ENCODE peak calls at places on chromosome 10, in seven cellular contexts. One of them, this sample, is unnamed.
A peak's percentile ranks its signal among the peaks of the same experiment; 100 is the strongest.

GRCh38 chr10:84336406-84336805 is 8.0 kb downstream of the CCSER2 start:
- DNase-seq in IMR-90: no peak
- DNase-seq in mesendoderm: peak; percentile 87
- DNase-seq in H9: no peak
- DNase-seq in H1: no peak
- DNase-seq in mesenchymal stem cell: no peak
- DNase-seq in neuronal stem cell: no peak
- DNase-seq in this sample: peak; percentile 51

GRCh38 chr10:132461683-132462231 is 64.8 kb downstream of the PWWP2B start:
- DNase-seq in mesenchymal stem cell: no peak
- DNase-seq in H1: no peak
- DNase-seq in H9: no peak
- DNase-seq in mesendoderm: no peak
- DNase-seq in neuronal stem cell: no peak
- DNase-seq in IMR-90: no peak
- DNase-seq in this sample: no peak

GRCh38 chr10:102476466-102477141 is 25.3 kb upstream of the C10orf95 start:
- DNase-seq in H9: no peak
- DNase-seq in IMR-90: no peak
- DNase-seq in neuronal stem cell: no peak
- DNase-seq in mesenchymal stem cell: peak; percentile 35
- DNase-seq in H1: no peak
- DNase-seq in mesendoderm: no peak
- DNase-seq in this sample: no peak

GRCh38 chr10:5396545-5396944 is 8.1 kb downstream of the TUBAL3 start:
- DNase-seq in IMR-90: no peak
- DNase-seq in mesendoderm: no peak
- DNase-seq in H9: no peak
- DNase-seq in H1: no peak
- DNase-seq in neuronal stem cell: no peak
- DNase-seq in mesenchymal stem cell: no peak
- DNase-seq in this sample: no peak

GRCh38 chr10:104574470-104575213 is 66.4 kb upstream of the SORCS3 start:
- DNase-seq in mesenchymal stem cell: no peak
- DNase-seq in neuronal stem cell: no peak
- DNase-seq in mesendoderm: no peak
- DNase-seq in H9: no peak
- DNase-seq in IMR-90: no peak
- DNase-seq in H1: no peak
- DNase-seq in this sample: no peak

GRCh38 chr10:21498416-21498815 is 27.1 kb downstream of the SKIDA1 start:
- DNase-seq in mesenchymal stem cell: no peak
- DNase-seq in neuronal stem cell: no peak
- DNase-seq in H1: no peak
- DNase-seq in mesendoderm: no peak
- DNase-seq in IMR-90: no peak
- DNase-seq in H9: no peak
- DNase-seq in this sample: no peak

GRCh38 chr10:96645191-96645721 is 58.4 kb upstream of the TM9SF3 start:
- DNase-seq in IMR-90: peak; percentile 15
- DNase-seq in mesenchymal stem cell: no peak
- DNase-seq in mesendoderm: no peak
- DNase-seq in neuronal stem cell: no peak
- DNase-seq in H9: no peak
- DNase-seq in H1: no peak
- DNase-seq in this sample: peak; percentile 25

GRCh38 chr10:44339218-44339617 is 45.7 kb downstream of the CXCL12 start:
- DNase-seq in H1: no peak
- DNase-seq in H9: no peak
- DNase-seq in mesendoderm: peak; percentile 53
- DNase-seq in IMR-90: peak; percentile 23
- DNase-seq in neuronal stem cell: no peak
- DNase-seq in mesenchymal stem cell: no peak
- DNase-seq in this sample: peak; percentile 49

GRCh38 chr10:86659161-86659691 is 4.9 kb downstream of the OPN4 start:
- DNase-seq in mesenchymal stem cell: no peak
- DNase-seq in mesendoderm: no peak
- DNase-seq in IMR-90: no peak
- DNase-seq in H9: no peak
- DNase-seq in neuronal stem cell: no peak
- DNase-seq in H1: no peak
- DNase-seq in this sample: no peak

GRCh38 chr10:42753126-42753506 is 29.5 kb upstream of the BMS1 start:
- DNase-seq in mesendoderm: peak; percentile 90
- DNase-seq in IMR-90: peak; percentile 55
- DNase-seq in H9: peak; percentile 92
- DNase-seq in H1: peak; percentile 96
- DNase-seq in neuronal stem cell: peak; percentile 67
- DNase-seq in mesenchymal stem cell: peak; percentile 78
- DNase-seq in this sample: peak; percentile 77

GRCh38 chr10:50552771-50553535 is 70.8 kb downstream of the SGMS1 start:
- DNase-seq in IMR-90: peak; percentile 36
- DNase-seq in neuronal stem cell: no peak
- DNase-seq in H9: no peak
- DNase-seq in mesendoderm: peak; percentile 71
- DNase-seq in H1: no peak
- DNase-seq in mesenchymal stem cell: peak; percentile 28
- DNase-seq in this sample: no peak

GRCh38 chr10:99329891-99330674 is 927 bp downstream of the CNNM1 start:
- DNase-seq in H9: peak; percentile 51
- DNase-seq in neuronal stem cell: peak; percentile 11
- DNase-seq in IMR-90: peak; percentile 4
- DNase-seq in mesenchymal stem cell: peak; percentile 43
- DNase-seq in mesendoderm: peak; percentile 39
- DNase-seq in H1: peak; percentile 71
- DNase-seq in this sample: no peak

GRCh38 chr10:11407939-11408338 is 203.5 kb downstream of the USP6NL start:
- DNase-seq in mesendoderm: no peak
- DNase-seq in IMR-90: no peak
- DNase-seq in H1: no peak
- DNase-seq in mesenchymal stem cell: no peak
- DNase-seq in neuronal stem cell: no peak
- DNase-seq in H9: no peak
- DNase-seq in this sample: no peak

GRCh38 chr10:31864834-31865518 is 63.7 kb downstream of the ARHGAP12 start:
- DNase-seq in neuronal stem cell: no peak
- DNase-seq in mesenchymal stem cell: peak; percentile 75
- DNase-seq in H9: no peak
- DNase-seq in IMR-90: peak; percentile 54
- DNase-seq in mesendoderm: peak; percentile 78
- DNase-seq in H1: no peak
- DNase-seq in this sample: no peak

GRCh38 chr10:27742926-27743735 is 2.5 kb downstream of the MKX start:
- DNase-seq in mesenchymal stem cell: peak; percentile 35
- DNase-seq in neuronal stem cell: no peak
- DNase-seq in H9: peak; percentile 74
- DNase-seq in H1: peak; percentile 82
- DNase-seq in IMR-90: no peak
- DNase-seq in mesendoderm: peak; percentile 63
- DNase-seq in this sample: peak; percentile 7

GRCh38 chr10:128963246-128964099 is 503.6 kb upstream of the MGMT start:
- DNase-seq in IMR-90: no peak
- DNase-seq in H9: no peak
- DNase-seq in mesenchymal stem cell: no peak
- DNase-seq in neuronal stem cell: no peak
- DNase-seq in H1: no peak
- DNase-seq in mesendoderm: no peak
- DNase-seq in this sample: no peak
- H3K18ac ChIP-seq in IMR-90: no peak overlapping the region
- H3K18ac ChIP-seq in H9: no peak overlapping the region
- H3K18ac ChIP-seq in mesenchymal stem cell: no peak overlapping the region
- H3K18ac ChIP-seq in neuronal stem cell: no peak overlapping the region
- H3K18ac ChIP-seq in H1: no peak overlapping the region
- H3K18ac ChIP-seq in mesendoderm: no peak overlapping the region
- H3K18ac ChIP-seq in this sample: no peak overlapping the region

DNA sequence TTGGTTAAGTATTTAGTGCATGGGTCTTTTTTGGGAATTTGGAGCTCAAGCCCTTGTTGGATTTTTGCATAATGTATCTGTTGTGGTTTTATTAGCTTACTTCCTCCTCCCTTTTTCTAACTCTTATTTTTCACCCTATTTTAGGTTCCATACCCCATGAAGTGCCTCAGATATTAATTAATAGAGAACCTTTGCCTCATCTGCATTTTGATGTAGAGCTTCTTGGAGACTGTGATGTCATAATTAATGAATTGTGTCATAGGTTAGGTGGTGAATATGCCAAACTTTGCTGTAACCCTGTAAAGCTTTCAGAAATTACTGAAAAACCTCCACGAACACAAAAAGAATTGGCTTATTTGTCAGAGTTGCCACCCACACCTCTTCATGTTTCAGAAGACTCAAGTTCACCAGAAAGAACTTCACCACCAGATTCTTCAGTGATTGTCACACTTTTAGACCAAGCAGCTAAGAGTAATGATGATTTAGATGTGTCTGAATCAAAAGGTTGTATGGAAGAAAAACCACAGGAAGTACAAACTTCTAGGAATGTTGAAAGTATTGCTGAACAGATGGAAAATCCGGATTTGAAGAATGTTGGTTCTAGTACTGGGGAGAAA is 28.0 kb downstream of the SIRT1 start:
- DNase-seq in neuronal stem cell: no peak
- DNase-seq in mesenchymal stem cell: peak; percentile 21
- DNase-seq in IMR-90: peak; percentile 25
- DNase-seq in H9: no peak
- DNase-seq in mesendoderm: no peak
- DNase-seq in H1: no peak
- DNase-seq in this sample: peak; percentile 42
- H2BK5ac ChIP-seq in neuronal stem cell: no peak overlapping the region
- H2BK5ac ChIP-seq in mesenchymal stem cell: no peak overlapping the region
- H2BK5ac ChIP-seq in IMR-90: no peak overlapping the region
- H2BK5ac ChIP-seq in H9: no peak overlapping the region
- H2BK5ac ChIP-seq in mesendoderm: no peak overlapping the region
- H2BK5ac ChIP-seq in H1: no peak overlapping the region
- H2BK5ac ChIP-seq in this sample: no peak overlapping the region

DNA sequence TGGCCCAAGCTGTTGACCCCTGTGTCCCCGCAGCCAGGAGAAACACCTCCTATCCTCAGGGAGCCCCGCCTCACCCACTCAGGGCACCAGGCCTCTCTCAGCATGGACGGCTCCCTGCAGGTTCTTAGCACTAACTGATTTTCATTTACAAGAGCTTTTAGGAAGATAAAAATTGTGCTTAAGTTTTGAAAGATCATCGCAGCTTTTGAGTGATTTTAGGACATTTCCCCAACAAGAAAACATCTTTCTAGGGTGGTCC is 22.1 kb downstream of the EBF3 start:
- DNase-seq in IMR-90: no peak
- DNase-seq in H9: no peak
- DNase-seq in H1: no peak
- DNase-seq in mesendoderm: no peak
- DNase-seq in mesenchymal stem cell: no peak
- DNase-seq in neuronal stem cell: no peak
- DNase-seq in this sample: no peak
- H2BK120ac ChIP-seq in IMR-90: no peak overlapping the region
- H2BK120ac ChIP-seq in H9: no peak overlapping the region
- H2BK120ac ChIP-seq in H1: no peak overlapping the region
- H2BK120ac ChIP-seq in mesendoderm: no peak overlapping the region
- H2BK120ac ChIP-seq in mesenchymal stem cell: no peak overlapping the region
- H2BK120ac ChIP-seq in neuronal stem cell: no peak overlapping the region
- H2BK120ac ChIP-seq in this sample: no peak overlapping the region

GRCh38 chr10:6759961-6760360 is 179.9 kb upstream of the PRKCQ start:
- DNase-seq in neuronal stem cell: no peak
- DNase-seq in H1: no peak
- DNase-seq in H9: no peak
- DNase-seq in mesendoderm: no peak
- DNase-seq in mesenchymal stem cell: no peak
- DNase-seq in IMR-90: no peak
- DNase-seq in this sample: no peak
- H3K18ac ChIP-seq in neuronal stem cell: no peak overlapping the region
- H3K18ac ChIP-seq in H1: no peak overlapping the region
- H3K18ac ChIP-seq in H9: no peak overlapping the region
- H3K18ac ChIP-seq in mesendoderm: no peak overlapping the region
- H3K18ac ChIP-seq in mesenchymal stem cell: no peak overlapping the region
- H3K18ac ChIP-seq in IMR-90: no peak overlapping the region
- H3K18ac ChIP-seq in this sample: no peak overlapping the region

DNA sequence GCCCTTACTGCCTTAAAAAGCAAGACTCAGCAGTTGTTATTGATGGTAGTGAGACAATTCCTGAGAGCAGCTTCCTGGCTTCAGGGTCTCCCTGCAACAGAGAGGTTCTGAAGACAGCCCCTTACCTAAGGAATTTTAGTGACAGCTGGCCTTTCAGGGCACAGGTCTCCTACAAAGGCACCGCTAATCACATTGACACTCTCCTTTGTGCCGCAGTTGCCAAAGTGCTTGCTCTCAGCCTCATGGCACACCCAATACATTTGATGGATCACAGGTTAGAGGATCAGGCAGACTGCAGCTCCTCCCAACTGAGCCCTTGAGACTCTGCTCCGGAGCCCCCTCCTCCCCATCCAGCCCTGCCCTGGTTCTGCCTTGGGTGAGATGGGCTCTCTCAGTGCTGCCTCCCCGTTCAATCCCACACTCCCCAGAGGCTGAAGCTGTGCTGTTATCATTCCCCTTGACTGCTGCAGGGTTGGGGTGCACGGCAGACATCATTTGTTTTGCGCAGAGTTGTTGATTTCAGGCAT is 198.2 kb downstream of the EMX2 start:
- DNase-seq in IMR-90: no peak
- DNase-seq in neuronal stem cell: peak; percentile 39
- DNase-seq in H1: no peak
- DNase-seq in mesenchymal stem cell: no peak
- DNase-seq in H9: no peak
- DNase-seq in mesendoderm: no peak
- DNase-seq in this sample: no peak
- H2BK5ac ChIP-seq in IMR-90: no peak overlapping the region
- H2BK5ac ChIP-seq in neuronal stem cell: no peak overlapping the region
- H2BK5ac ChIP-seq in H1: no peak overlapping the region
- H2BK5ac ChIP-seq in mesenchymal stem cell: no peak overlapping the region
- H2BK5ac ChIP-seq in H9: no peak overlapping the region
- H2BK5ac ChIP-seq in mesendoderm: no peak overlapping the region
- H2BK5ac ChIP-seq in this sample: no peak overlapping the region

GRCh38 chr10:78277734-78278404 is 244.2 kb downstream of the RPS24 start:
- DNase-seq in mesendoderm: no peak
- DNase-seq in H1: no peak
- DNase-seq in IMR-90: peak; percentile 75
- DNase-seq in neuronal stem cell: no peak
- DNase-seq in H9: no peak
- DNase-seq in mesenchymal stem cell: peak; percentile 78
- DNase-seq in this sample: no peak

GRCh38 chr10:78283069-78283682 is 249.5 kb downstream of the RPS24 start:
- DNase-seq in mesendoderm: peak; percentile 72
- DNase-seq in mesenchymal stem cell: no peak
- DNase-seq in IMR-90: no peak
- DNase-seq in neuronal stem cell: no peak
- DNase-seq in H1: no peak
- DNase-seq in H9: peak; percentile 47
- DNase-seq in this sample: no peak

GRCh38 chr10:78280604-78281003 is 246.9 kb downstream of the RPS24 start:
- DNase-seq in H9: no peak
- DNase-seq in mesenchymal stem cell: no peak
- DNase-seq in neuronal stem cell: no peak
- DNase-seq in H1: no peak
- DNase-seq in IMR-90: no peak
- DNase-seq in mesendoderm: no peak
- DNase-seq in this sample: no peak

GRCh38 chr10:78277267-78277666 is 243.6 kb downstream of the RPS24 start:
- DNase-seq in neuronal stem cell: no peak
- DNase-seq in mesendoderm: no peak
- DNase-seq in H9: no peak
- DNase-seq in IMR-90: no peak
- DNase-seq in H1: no peak
- DNase-seq in mesenchymal stem cell: no peak
- DNase-seq in this sample: no peak

GRCh38 chr10:78281627-78282026 is 248.0 kb downstream of the RPS24 start:
- DNase-seq in IMR-90: no peak
- DNase-seq in H9: no peak
- DNase-seq in mesendoderm: no peak
- DNase-seq in H1: no peak
- DNase-seq in neuronal stem cell: no peak
- DNase-seq in mesenchymal stem cell: no peak
- DNase-seq in this sample: no peak
- H2BK120ac ChIP-seq in IMR-90: no peak overlapping the region
- H2BK120ac ChIP-seq in H9: no peak overlapping the region
- H2BK120ac ChIP-seq in mesendoderm: no peak overlapping the region
- H2BK120ac ChIP-seq in H1: no peak overlapping the region
- H2BK120ac ChIP-seq in neuronal stem cell: no peak overlapping the region
- H2BK120ac ChIP-seq in mesenchymal stem cell: no peak overlapping the region
- H2BK120ac ChIP-seq in this sample: no peak overlapping the region